ENCODE peak calls at places on chromosomes 11 and 22, in six cellular contexts. C, U, P, H, Y and S are unnamed samples.
A peak's percentile ranks its signal among the peaks of the same experiment; 100 is the strongest.

GRCh38 chr11:4118107-4118506 is 23.5 kb downstream of the RRM1 start:
- DNase-seq in P (no peak), C (no peak), Y (no peak), H (no peak), U (peak; percentile 68), S (peak; percentile 61)

GRCh38 chr11:67029146-67029545 is 6.2 kb downstream of the SYT12 start:
- DNase-seq in Y (no peak), P (no peak), U (peak; percentile 37), H (no peak), C (no peak), S (no peak)

GRCh38 chr11:68370211-68371111 is 58.1 kb downstream of the LRP5 start:
- DNase-seq in H (no peak), Y (peak; percentile 87), C (no peak), P (no peak), U (peak; percentile 33), S (peak; percentile 47)

GRCh38 chr11:33376331-33377099 is 119.3 kb downstream of the HIPK3 start:
- DNase-seq in P (peak; percentile 55), Y (peak; percentile 26), H (no peak), U (peak; percentile 51), C (no peak), S (peak; percentile 30)

GRCh38 chr11:116707250-116707649 is 65.5 kb downstream of the BUD13 start:
- DNase-seq in U (no peak), P (peak; percentile 72), H (no peak), C (no peak), Y (no peak), S (no peak)

GRCh38 chr11:107538821-107539220 is 26.7 kb downstream of the ALKBH8 start:
- DNase-seq in C (no peak), U (no peak), P (no peak), H (no peak), Y (no peak), S (no peak)

GRCh38 chr22:28560005-28560742 is 119.5 kb downstream of the TTC28 start:
- DNase-seq in Y (no peak), P (no peak), C (peak; percentile 36), U (peak; percentile 76), H (no peak), S (peak; percentile 64)

GRCh38 chr22:43521716-43522115 is 109.9 kb downstream of the MPPED1 start:
- DNase-seq in H (no peak), C (no peak), U (no peak), P (no peak), Y (no peak), S (no peak)

GRCh38 chr11:100791103-100791502 is 104.0 kb downstream of the ARHGAP42 start:
- DNase-seq in P (no peak), H (no peak), U (no peak), Y (no peak), C (no peak), S (no peak)

GRCh38 chr11:61007383-61007970 is 36.0 kb downstream of the CD6 start:
- DNase-seq in U (peak; percentile 5), H (no peak), C (no peak), Y (peak; percentile 39), P (no peak), S (no peak)

GRCh38 chr11:113073290-113073953 is 112.2 kb downstream of the NCAM1 start:
- DNase-seq in H (no peak), C (no peak), Y (no peak), P (no peak), U (no peak), S (peak; percentile 8)

GRCh38 chr11:8740156-8740555 is 57.6 kb downstream of the RPL27A start:
- DNase-seq in P (no peak), H (no peak), C (no peak), U (no peak), Y (no peak), S (no peak)

GRCh38 chr22:19959043-19959586 is 17.5 kb upstream of the TXNRD2 start:
- DNase-seq in Y (no peak), U (peak; percentile 32), H (no peak), C (no peak), P (no peak), S (peak; percentile 35)

GRCh38 chr11:44763111-44763820 is 36.5 kb downstream of the TSPAN18 start:
- DNase-seq in P (no peak), C (no peak), H (no peak), U (peak; percentile 37), Y (no peak), S (no peak)

GRCh38 chr22:35253946-35254345 is 3.3 kb upstream of the HMGXB4 start:
- DNase-seq in U (no peak), H (no peak), C (no peak), Y (no peak), P (no peak), S (no peak)

GRCh38 chr11:75635009-75635909 is 33.6 kb downstream of the MAP6 start:
- DNase-seq in Y (no peak), P (no peak), U (peak; percentile 61), C (no peak), H (no peak), S (peak; percentile 61)